ENCODE peak calls at places on chromosome 19, in nine cellular contexts. Y, J, M, B, L, S, W, N and U are unnamed samples.

GRCh38 chr19:5268801-5269200 is 71.8 kb downstream of the PTPRS start:
- DNase-seq in W (no peak), B (no peak), N (no peak), L (no peak), J (no peak), Y (no peak), M (no peak), S (no peak), U (no peak)

GRCh38 chr19:49889687-49890348 is 6.9 kb downstream of the IL4I1 start:
- DNase-seq in S (peak), N (peak), B (peak), J (peak), Y (peak), M (peak), L (peak), W (peak), U (peak)

GRCh38 chr19:42279902-42280760 is 11.1 kb downstream of the CIC start:
- DNase-seq in M (peak), W (peak), Y (peak), S (peak), N (peak), B (peak), L (peak), J (peak), U (peak)

GRCh38 chr19:1017115-1017905 is 3.6 kb downstream of the TMEM259 start:
- DNase-seq in M (no peak), J (peak), B (peak), W (no peak), S (no peak), Y (no peak), N (no peak), L (no peak), U (no peak)

GRCh38 chr19:4088975-4089374 is 22.3 kb upstream of the ZBTB7A start:
- DNase-seq in B (no peak), J (no peak), S (no peak), Y (no peak), M (no peak), W (no peak), L (peak), N (no peak), U (peak)

GRCh38 chr19:47284324-47284899 is 9.7 kb downstream of the INAFM1 start:
- DNase-seq in S (no peak), M (peak), Y (no peak), L (no peak), B (peak), N (peak), J (no peak), W (no peak), U (no peak)

GRCh38 chr19:11480081-11480926 is 542 bp downstream of the ELAVL3 start:
- DNase-seq in N (no peak), S (no peak), B (no peak), W (no peak), J (no peak), Y (no peak), L (no peak), M (no peak), U (no peak)

GRCh38 chr19:291561-292280 is 518 bp upstream of the PLPP2 start:
- DNase-seq in L (no peak), N (no peak), S (no peak), M (no peak), Y (no peak), J (no peak), W (no peak), B (no peak), U (no peak)

GRCh38 chr19:1373534-1374249 is 10.0 kb upstream of the NDUFS7 start:
- DNase-seq in J (peak), Y (no peak), N (no peak), L (no peak), S (peak), M (no peak), W (no peak), B (peak), U (no peak)

GRCh38 chr19:45769821-45770191 is 754 bp upstream of the SIX5 start:
- DNase-seq in L (no peak), B (peak), W (peak), Y (no peak), N (no peak), J (no peak), S (peak), M (no peak), U (peak)

GRCh38 chr19:10580979-10581631 is 6.0 kb downstream of the AP1M2 start:
- DNase-seq in B (peak), N (peak), J (peak), S (peak), L (peak), M (peak), W (peak), Y (peak), U (peak)

GRCh38 chr19:49113762-49114629 is at the start of gene LIN7B:
- DNase-seq in Y (no peak), M (no peak), S (peak), L (peak), J (peak), N (peak), W (peak), B (peak), U (peak)